ENCODE peak calls at places on chromosomes 4 and X, in seven cellular contexts. U is C1 segment of cervical spinal cord; Y is NCI-H345; T is AML-193; F is A549; W is activated CD8-positive, alpha-beta T cell treated with anti-CD3 and anti-CD28 coated beads for 36 hours; I is glutamatergic neuron. P is an unnamed sample.

GRCh38 chr4:170464614-170465197 is 374.9 kb upstream of the AADAT start:
- DNase-seq in W (no peak), U (no peak), F (no peak), T (no peak), I (no peak), Y (no peak), P (no peak)

GRCh38 chr4:26813698-26814097 is 46.9 kb upstream of the STIM2 start:
- DNase-seq in I (no peak), F (no peak), U (no peak), T (no peak), Y (no peak), W (no peak), P (no peak)

GRCh38 chr4:613126-613525 is 12.2 kb upstream of the PDE6B start:
- DNase-seq in F (no peak), U (no peak), T (no peak), I (no peak), W (no peak), Y (no peak), P (no peak)

GRCh38 chr4:170014359-170015008 is 11.7 kb downstream of the MFAP3L start:
- DNase-seq in U (no peak), I (no peak), Y (no peak), F (no peak), T (no peak), W (no peak), P (peak)

GRCh38 chr4:20456416-20456815 is 204.7 kb downstream of the SLIT2 start:
- DNase-seq in T (no peak), W (no peak), F (no peak), Y (no peak), I (no peak), U (no peak), P (no peak)

GRCh38 chr4:17153572-17153971 is 255.1 kb upstream of the LDB2 start:
- DNase-seq in Y (no peak), T (no peak), U (no peak), W (no peak), F (no peak), I (no peak), P (no peak)

GRCh38 chr4:13865871-13866669 is 238.5 kb upstream of the BOD1L1 start:
- DNase-seq in T (no peak), Y (no peak), F (no peak), W (no peak), I (no peak), U (no peak), P (no peak)

GRCh38 chr4:1948232-1948631 is 60.5 kb downstream of the NELFA start:
- DNase-seq in Y (no peak), F (no peak), W (no peak), T (no peak), U (no peak), I (no peak), P (no peak)

GRCh38 chr4:151781026-151781425 is 20.2 kb upstream of the GATB start:
- DNase-seq in W (no peak), I (no peak), T (no peak), Y (no peak), F (no peak), U (no peak), P (no peak)

GRCh38 chr4:160202802-160203201 is 1099.9 kb downstream of the RAPGEF2 start:
- DNase-seq in W (no peak), T (no peak), F (peak), U (no peak), I (no peak), Y (no peak), P (no peak)

GRCh38 chr4:151468715-151469696 is 60.0 kb downstream of the FHIP1A start:
- DNase-seq in I (no peak), W (no peak), T (no peak), F (no peak), Y (no peak), U (no peak), P (no peak)

GRCh38 chr4:139299536-139299935 is 1.8 kb upstream of the NAA15 start:
- DNase-seq in Y (no peak), W (no peak), U (no peak), T (no peak), F (no peak), I (no peak), P (no peak)

GRCh38 chrX:41730101-41730500 is 6.1 kb downstream of the GPR82 start:
- DNase-seq in W (no peak), F (no peak), T (no peak), U (no peak), Y (no peak), I (no peak), P (no peak)

GRCh38 chrX:19824603-19825002 is 62.8 kb downstream of the SH3KBP1 start:
- DNase-seq in U (no peak), W (peak), F (no peak), Y (no peak), I (no peak), T (no peak), P (no peak)

GRCh38 chr4:166165829-166166420 is 292.9 kb downstream of the TLL1 start:
- DNase-seq in I (no peak), F (peak), U (no peak), Y (peak), W (peak), T (peak), P (no peak)

GRCh38 chrX:39853417-39853816 is 244.3 kb downstream of the BCOR start:
- DNase-seq in F (no peak), T (no peak), I (no peak), U (no peak), W (no peak), Y (no peak), P (no peak)

GRCh38 chrX:38985375-38985774 is 184.1 kb downstream of the MID1IP1 start:
- DNase-seq in I (no peak), Y (peak), T (peak), U (no peak), F (peak), W (peak), P (no peak)

GRCh38 chr4:7073526-7074390 is 5.9 kb upstream of the GRPEL1 start:
- DNase-seq in U (no peak), I (peak), W (peak), T (peak), F (peak), Y (peak), P (no peak)

GRCh38 chr4:1345905-1346780 is 865 bp upstream of the UVSSA start:
- DNase-seq in Y (peak), I (peak), U (peak), W (peak), F (peak), T (peak), P (peak)

GRCh38 chr4:187268940-187269339 is 545.3 kb upstream of the FAT1 start:
- DNase-seq in F (no peak), Y (no peak), I (no peak), T (no peak), U (no peak), W (no peak), P (no peak)

GRCh38 chr4:76060506-76060905 is 14.0 kb upstream of the ART3 start:
- DNase-seq in I (no peak), U (no peak), W (no peak), T (peak), Y (no peak), F (no peak), P (no peak)

GRCh38 chr4:129344058-129344457 is 248.1 kb downstream of the C4orf33 start:
- DNase-seq in W (peak), I (no peak), U (no peak), F (peak), Y (peak), T (peak), P (no peak)

GRCh38 chr4:120921456-120922389 is 803 bp downstream of the PRDM5 start:
- DNase-seq in U (peak), W (peak), I (peak), Y (peak), F (peak), T (no peak), P (peak)

GRCh38 chrX:110317820-110318663 is at the start of gene AMMECR1:
- DNase-seq in Y (peak), I (peak), U (peak), F (peak), W (peak), T (peak), P (peak)

GRCh38 chr4:169485791-169486742 is 126.3 kb downstream of the NEK1 start:
- DNase-seq in W (peak), F (peak), U (no peak), T (peak), I (peak), Y (peak), P (no peak)